ENCODE peak calls at places on chromosome 7, in eight cellular contexts. Y is GM04503; X is globus pallidus; M is T-cell; Z is T-helper 2 cell; J is HT-29; F is stimulated activated CD4-positive, alpha-beta T cell treated with anti-CD3 and anti-CD28 coated beads, TNF-alpha, amount 100 ng/mL, for 48 hours; U is activated gamma-delta T cell treated with Interleukin-2 at 50 U/mL for 16 hours. K is an unnamed sample.

GRCh38 chr7:30845426-30846135 is 66.1 kb upstream of the AQP1 start:
- DNase-seq in X (peak; percentile 26), M (no peak), Y (no peak), J (peak; percentile 37), U (no peak), Z (no peak), F (no peak), K (peak; percentile 28)

GRCh38 chr7:130441408-130441854 is 615 bp upstream of the CEP41 start:
- DNase-seq in Y (no peak), Z (no peak), U (no peak), X (peak; percentile 50), M (no peak), F (no peak), J (peak; percentile 80), K (peak; percentile 35)

GRCh38 chr7:99789441-99790070 is 5.6 kb upstream of the CYP3A4 start:
- DNase-seq in X (no peak), J (no peak), M (no peak), Y (peak; percentile 30), U (no peak), F (no peak), Z (no peak), K (no peak)

GRCh38 chr7:74475243-74475986 is 21.7 kb downstream of the GTF2IRD1 start:
- DNase-seq in F (no peak), M (no peak), U (no peak), Y (no peak), X (no peak), Z (no peak), J (peak; percentile 94), K (no peak)

GRCh38 chr7:124764847-124765400 is 668 bp downstream of the GPR37 start:
- DNase-seq in Z (no peak), Y (no peak), U (no peak), M (peak; percentile 5), F (peak; percentile 6), J (no peak), X (no peak), K (peak; percentile 29)

GRCh38 chr7:117493460-117493859 is 13.6 kb downstream of the CFTR start:
- DNase-seq in F (no peak), Z (no peak), U (no peak), M (no peak), X (no peak), Y (no peak), J (no peak), K (no peak)

GRCh38 chr7:157752832-157753291 is 416.1 kb downstream of the DNAJB6 start:
- DNase-seq in J (no peak), Y (no peak), M (no peak), F (no peak), Z (no peak), X (no peak), U (no peak), K (no peak)

GRCh38 chr7:73681031-73681430 is 2.2 kb downstream of the DNAJC30 start:
- DNase-seq in F (no peak), Y (no peak), U (no peak), J (no peak), Z (no peak), X (no peak), M (no peak), K (no peak)

GRCh38 chr7:95434501-95435421 is at the start of gene PON2:
- DNase-seq in U (peak; percentile 45), Z (peak; percentile 1), X (peak; percentile 67), F (peak; percentile 18), M (peak; percentile 38), J (peak; percentile 92), Y (peak; percentile 35), K (peak; percentile 82)

GRCh38 chr7:18421297-18422004 is 74.1 kb upstream of the HDAC9 start:
- DNase-seq in J (no peak), Z (no peak), X (no peak), Y (no peak), F (no peak), M (no peak), U (no peak), K (no peak)

GRCh38 chr7:36388423-36388822 is 1.2 kb upstream of the ANLN start:
- DNase-seq in M (no peak), Z (no peak), X (no peak), F (no peak), J (peak; percentile 33), U (no peak), Y (no peak), K (no peak)

K was measured in endothelial cell.